ENCODE peak calls at places on chromosome 15, in nine cellular contexts. One of them, this sample, is unnamed.

GRCh38 chr15:26126070-26126469 is 262.9 kb upstream of the ATP10A start:
- DNase-seq in astrocyte: no peak
- DNase-seq in mesothelial cell of epicardium: no peak
- DNase-seq in endothelial cell: no peak
- DNase-seq in hepatocyte: no peak
- DNase-seq in nephron progenitor cell: no peak
- DNase-seq in lung: no peak
- DNase-seq in WTC11: no peak
- DNase-seq in RWPE2: no peak
- DNase-seq in this sample: no peak

GRCh38 chr15:78322243-78322642 is 17.9 kb upstream of the CRABP1 start:
- DNase-seq in astrocyte: peak; percentile 70
- DNase-seq in lung: no peak
- DNase-seq in RWPE2: no peak
- DNase-seq in nephron progenitor cell: no peak
- DNase-seq in hepatocyte: no peak
- DNase-seq in endothelial cell: peak; percentile 31
- DNase-seq in WTC11: no peak
- DNase-seq in mesothelial cell of epicardium: no peak
- DNase-seq in this sample: no peak

GRCh38 chr15:72604794-72605193 is 49.7 kb upstream of the GOLGA6B start:
- DNase-seq in endothelial cell: peak; percentile 23
- DNase-seq in nephron progenitor cell: peak; percentile 37
- DNase-seq in astrocyte: no peak
- DNase-seq in WTC11: peak; percentile 73
- DNase-seq in mesothelial cell of epicardium: no peak
- DNase-seq in hepatocyte: no peak
- DNase-seq in RWPE2: no peak
- DNase-seq in lung: no peak
- DNase-seq in this sample: no peak

GRCh38 chr15:33430564-33430963 is 119.8 kb downstream of the RYR3 start:
- DNase-seq in lung: no peak
- DNase-seq in endothelial cell: no peak
- DNase-seq in mesothelial cell of epicardium: no peak
- DNase-seq in astrocyte: no peak
- DNase-seq in nephron progenitor cell: no peak
- DNase-seq in WTC11: no peak
- DNase-seq in hepatocyte: no peak
- DNase-seq in RWPE2: no peak
- DNase-seq in this sample: no peak

GRCh38 chr15:67882487-67883227 is 42.8 kb upstream of the RNU6-1 start:
- DNase-seq in nephron progenitor cell: no peak
- DNase-seq in hepatocyte: no peak
- DNase-seq in lung: no peak
- DNase-seq in mesothelial cell of epicardium: no peak
- DNase-seq in WTC11: no peak
- DNase-seq in astrocyte: no peak
- DNase-seq in RWPE2: no peak
- DNase-seq in endothelial cell: no peak
- DNase-seq in this sample: peak; percentile 34

GRCh38 chr15:58755350-58755749 is 5.8 kb upstream of the ADAM10 start:
- DNase-seq in nephron progenitor cell: no peak
- DNase-seq in WTC11: no peak
- DNase-seq in lung: no peak
- DNase-seq in mesothelial cell of epicardium: no peak
- DNase-seq in endothelial cell: no peak
- DNase-seq in astrocyte: no peak
- DNase-seq in RWPE2: no peak
- DNase-seq in hepatocyte: no peak
- DNase-seq in this sample: no peak

GRCh38 chr15:74614744-74615312 is 808 bp upstream of the CLK3 start:
- DNase-seq in RWPE2: no peak
- DNase-seq in endothelial cell: no peak
- DNase-seq in WTC11: peak; percentile 60
- DNase-seq in lung: peak; percentile 81
- DNase-seq in mesothelial cell of epicardium: peak; percentile 70
- DNase-seq in astrocyte: peak; percentile 46
- DNase-seq in nephron progenitor cell: no peak
- DNase-seq in hepatocyte: peak; percentile 93
- DNase-seq in this sample: peak; percentile 88

GRCh38 chr15:26771917-26772587 is 814 bp downstream of the GABRB3 start:
- DNase-seq in endothelial cell: peak; percentile 29
- DNase-seq in astrocyte: peak; percentile 2
- DNase-seq in hepatocyte: peak; percentile 62
- DNase-seq in mesothelial cell of epicardium: no peak
- DNase-seq in WTC11: no peak
- DNase-seq in lung: no peak
- DNase-seq in nephron progenitor cell: peak; percentile 52
- DNase-seq in RWPE2: no peak
- DNase-seq in this sample: no peak

GRCh38 chr15:34837246-34838016 is 42.1 kb upstream of the ACTC1 start:
- DNase-seq in WTC11: no peak
- DNase-seq in RWPE2: peak; percentile 83
- DNase-seq in hepatocyte: peak; percentile 41
- DNase-seq in mesothelial cell of epicardium: no peak
- DNase-seq in lung: no peak
- DNase-seq in nephron progenitor cell: peak; percentile 9
- DNase-seq in endothelial cell: no peak
- DNase-seq in astrocyte: peak; percentile 91
- DNase-seq in this sample: no peak

GRCh38 chr15:83299462-83299861 is 15.0 kb upstream of the BNC1 start:
- DNase-seq in astrocyte: no peak
- DNase-seq in nephron progenitor cell: no peak
- DNase-seq in RWPE2: no peak
- DNase-seq in hepatocyte: no peak
- DNase-seq in WTC11: no peak
- DNase-seq in lung: no peak
- DNase-seq in mesothelial cell of epicardium: no peak
- DNase-seq in endothelial cell: no peak
- DNase-seq in this sample: no peak

GRCh38 chr15:92095691-92096090 is 242.2 kb downstream of the SLCO3A1 start:
- DNase-seq in nephron progenitor cell: no peak
- DNase-seq in WTC11: no peak
- DNase-seq in astrocyte: no peak
- DNase-seq in lung: no peak
- DNase-seq in endothelial cell: no peak
- DNase-seq in hepatocyte: no peak
- DNase-seq in RWPE2: no peak
- DNase-seq in mesothelial cell of epicardium: no peak
- DNase-seq in this sample: peak; percentile 29

GRCh38 chr15:25246641-25247417 is 192.0 kb downstream of the UBE3A start:
- DNase-seq in nephron progenitor cell: no peak
- DNase-seq in WTC11: peak; percentile 4
- DNase-seq in lung: no peak
- DNase-seq in RWPE2: no peak
- DNase-seq in hepatocyte: no peak
- DNase-seq in astrocyte: no peak
- DNase-seq in endothelial cell: peak; percentile 0
- DNase-seq in mesothelial cell of epicardium: peak; percentile 5
- DNase-seq in this sample: no peak

GRCh38 chr15:29457729-29458128 is 188.1 kb upstream of the NSMCE3 start:
- DNase-seq in hepatocyte: no peak
- DNase-seq in astrocyte: no peak
- DNase-seq in mesothelial cell of epicardium: no peak
- DNase-seq in RWPE2: peak; percentile 29
- DNase-seq in lung: no peak
- DNase-seq in nephron progenitor cell: no peak
- DNase-seq in WTC11: no peak
- DNase-seq in endothelial cell: no peak
- DNase-seq in this sample: no peak

GRCh38 chr15:63003836-63004610 is 38.5 kb upstream of the TPM1 start:
- DNase-seq in astrocyte: no peak
- DNase-seq in WTC11: peak; percentile 34
- DNase-seq in lung: no peak
- DNase-seq in endothelial cell: no peak
- DNase-seq in RWPE2: no peak
- DNase-seq in nephron progenitor cell: no peak
- DNase-seq in mesothelial cell of epicardium: no peak
- DNase-seq in hepatocyte: no peak
- DNase-seq in this sample: no peak

GRCh38 chr15:98421419-98422085 is 226.8 kb upstream of the IGF1R start:
- DNase-seq in lung: peak; percentile 51
- DNase-seq in hepatocyte: peak; percentile 84
- DNase-seq in astrocyte: no peak
- DNase-seq in endothelial cell: peak; percentile 87
- DNase-seq in RWPE2: no peak
- DNase-seq in nephron progenitor cell: peak; percentile 94
- DNase-seq in WTC11: peak; percentile 89
- DNase-seq in mesothelial cell of epicardium: peak; percentile 75
- DNase-seq in this sample: peak; percentile 68

GRCh38 chr15:82697735-82698407 is 11.8 kb downstream of the AP3B2 start:
- DNase-seq in mesothelial cell of epicardium: no peak
- DNase-seq in WTC11: no peak
- DNase-seq in endothelial cell: no peak
- DNase-seq in astrocyte: no peak
- DNase-seq in lung: no peak
- DNase-seq in RWPE2: no peak
- DNase-seq in hepatocyte: no peak
- DNase-seq in nephron progenitor cell: no peak
- DNase-seq in this sample: no peak

GRCh38 chr15:78051622-78052405 is 25.7 kb downstream of the TBC1D2B start:
- DNase-seq in nephron progenitor cell: no peak
- DNase-seq in hepatocyte: peak; percentile 69
- DNase-seq in endothelial cell: no peak
- DNase-seq in astrocyte: peak; percentile 55
- DNase-seq in RWPE2: no peak
- DNase-seq in mesothelial cell of epicardium: no peak
- DNase-seq in WTC11: no peak
- DNase-seq in lung: no peak
- DNase-seq in this sample: no peak

GRCh38 chr15:95327661-95328060 is 1002.8 kb upstream of the NR2F2 start:
- DNase-seq in nephron progenitor cell: no peak
- DNase-seq in mesothelial cell of epicardium: no peak
- DNase-seq in RWPE2: no peak
- DNase-seq in astrocyte: no peak
- DNase-seq in WTC11: no peak
- DNase-seq in hepatocyte: no peak
- DNase-seq in endothelial cell: no peak
- DNase-seq in lung: no peak
- DNase-seq in this sample: no peak

GRCh38 chr15:95325763-95326688 is 1004.5 kb upstream of the NR2F2 start:
- DNase-seq in WTC11: no peak
- DNase-seq in nephron progenitor cell: no peak
- DNase-seq in mesothelial cell of epicardium: no peak
- DNase-seq in RWPE2: no peak
- DNase-seq in lung: no peak
- DNase-seq in astrocyte: peak; percentile 17
- DNase-seq in hepatocyte: no peak
- DNase-seq in endothelial cell: no peak
- DNase-seq in this sample: no peak

GRCh38 chr15:95329362-95329761 is 1001.1 kb upstream of the NR2F2 start:
- DNase-seq in hepatocyte: no peak
- DNase-seq in WTC11: no peak
- DNase-seq in RWPE2: no peak
- DNase-seq in astrocyte: no peak
- DNase-seq in lung: no peak
- DNase-seq in nephron progenitor cell: no peak
- DNase-seq in mesothelial cell of epicardium: no peak
- DNase-seq in endothelial cell: no peak
- DNase-seq in this sample: no peak

GRCh38 chr15:95326689-95327525 is 1003.6 kb upstream of the NR2F2 start:
- DNase-seq in WTC11: peak; percentile 58
- DNase-seq in hepatocyte: peak; percentile 46
- DNase-seq in mesothelial cell of epicardium: no peak
- DNase-seq in endothelial cell: peak; percentile 15
- DNase-seq in lung: no peak
- DNase-seq in nephron progenitor cell: peak; percentile 72
- DNase-seq in RWPE2: no peak
- DNase-seq in astrocyte: no peak
- DNase-seq in this sample: no peak

DNA sequence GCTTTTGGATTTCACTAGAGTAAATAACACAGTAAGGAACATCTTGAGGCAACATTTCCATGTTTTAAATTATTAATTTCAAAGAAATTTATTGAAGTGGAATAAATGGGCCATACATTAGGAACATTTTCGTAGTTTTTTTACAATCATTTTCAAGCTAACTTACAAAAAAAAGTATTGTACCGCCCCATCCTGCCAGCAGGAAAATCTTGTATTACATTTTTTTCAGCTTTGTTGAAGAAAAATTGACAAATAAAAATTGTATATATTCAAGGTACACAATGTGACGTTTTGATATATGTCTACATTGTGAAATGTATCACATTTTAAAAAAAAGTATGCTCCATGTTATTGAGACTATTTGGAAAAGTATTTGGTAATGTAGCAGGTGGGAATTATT is 1001.9 kb upstream of the NR2F2 start:
- DNase-seq in nephron progenitor cell: no peak
- DNase-seq in lung: no peak
- DNase-seq in endothelial cell: no peak
- DNase-seq in RWPE2: no peak
- DNase-seq in astrocyte: no peak
- DNase-seq in WTC11: no peak
- DNase-seq in mesothelial cell of epicardium: no peak
- DNase-seq in hepatocyte: no peak
- DNase-seq in this sample: no peak
- TF ChIP-seq CTCF in nephron progenitor cell: peak; percentile 22
- TF ChIP-seq CTCF in lung: no peak
- TF ChIP-seq CTCF in endothelial cell: peak; percentile 40
- TF ChIP-seq CTCF in RWPE2: no peak
- TF ChIP-seq CTCF in astrocyte: no peak
- TF ChIP-seq CTCF in WTC11: no peak
- TF ChIP-seq CTCF in mesothelial cell of epicardium: no peak
- TF ChIP-seq CTCF in hepatocyte: no peak
- TF ChIP-seq CTCF in this sample: no peak

GRCh38 chr15:22839046-22839705 is 710 bp downstream of the NIPA2 start:
- DNase-seq in WTC11: no peak
- DNase-seq in endothelial cell: no peak
- DNase-seq in mesothelial cell of epicardium: no peak
- DNase-seq in astrocyte: peak; percentile 16
- DNase-seq in lung: no peak
- DNase-seq in hepatocyte: no peak
- DNase-seq in RWPE2: no peak
- DNase-seq in nephron progenitor cell: no peak
- DNase-seq in this sample: no peak

GRCh38 chr15:22838292-22839042 is at the start of gene NIPA2:
- DNase-seq in lung: peak; percentile 99
- DNase-seq in hepatocyte: peak; percentile 99
- DNase-seq in nephron progenitor cell: peak; percentile 99
- DNase-seq in endothelial cell: peak; percentile 99
- DNase-seq in RWPE2: peak; percentile 99
- DNase-seq in mesothelial cell of epicardium: peak; percentile 98
- DNase-seq in WTC11: peak; percentile 99
- DNase-seq in astrocyte: peak; percentile 89
- DNase-seq in this sample: peak; percentile 97
- TF ChIP-seq CTCF in lung: no peak
- TF ChIP-seq CTCF in hepatocyte: no peak
- TF ChIP-seq CTCF in nephron progenitor cell: no peak
- TF ChIP-seq CTCF in endothelial cell: no peak
- TF ChIP-seq CTCF in RWPE2: peak; percentile 31
- TF ChIP-seq CTCF in mesothelial cell of epicardium: no peak
- TF ChIP-seq CTCF in WTC11: no peak
- TF ChIP-seq CTCF in astrocyte: no peak
- TF ChIP-seq CTCF in this sample: no peak

GRCh38 chr15:89081878-89082277 is 6.4 kb upstream of the ABHD2 start:
- DNase-seq in endothelial cell: no peak
- DNase-seq in astrocyte: no peak
- DNase-seq in hepatocyte: no peak
- DNase-seq in WTC11: no peak
- DNase-seq in nephron progenitor cell: no peak
- DNase-seq in lung: no peak
- DNase-seq in mesothelial cell of epicardium: no peak
- DNase-seq in RWPE2: no peak
- DNase-seq in this sample: no peak
- TF ChIP-seq CTCF in endothelial cell: no peak
- TF ChIP-seq CTCF in astrocyte: no peak
- TF ChIP-seq CTCF in hepatocyte: no peak
- TF ChIP-seq CTCF in WTC11: no peak
- TF ChIP-seq CTCF in nephron progenitor cell: no peak
- TF ChIP-seq CTCF in lung: no peak
- TF ChIP-seq CTCF in mesothelial cell of epicardium: no peak
- TF ChIP-seq CTCF in RWPE2: no peak
- TF ChIP-seq CTCF in this sample: no peak

GRCh38 chr15:60612400-60613048 is 133.6 kb upstream of the ICE2 start:
- DNase-seq in nephron progenitor cell: no peak
- DNase-seq in WTC11: no peak
- DNase-seq in hepatocyte: no peak
- DNase-seq in RWPE2: no peak
- DNase-seq in endothelial cell: no peak
- DNase-seq in mesothelial cell of epicardium: no peak
- DNase-seq in lung: no peak
- DNase-seq in astrocyte: no peak
- DNase-seq in this sample: no peak
- TF ChIP-seq CTCF in nephron progenitor cell: no peak
- TF ChIP-seq CTCF in WTC11: no peak
- TF ChIP-seq CTCF in hepatocyte: no peak
- TF ChIP-seq CTCF in RWPE2: no peak
- TF ChIP-seq CTCF in endothelial cell: no peak
- TF ChIP-seq CTCF in mesothelial cell of epicardium: no peak
- TF ChIP-seq CTCF in lung: no peak
- TF ChIP-seq CTCF in astrocyte: no peak
- TF ChIP-seq CTCF in this sample: no peak

This sample was measured in activated CD8-positive, alpha-beta T cell treated with anti-CD3 and anti-CD28 coated beads for 36 hours.